ENCODE peak calls at places on chromosomes 11 and 22, in seven cellular contexts. L is EL, B is PC-9, J is BE2C, N is choroid plexus epithelial cell, O is posterior vena cava, S is left cardiac atrium. E is an unnamed sample.

GRCh38 chr22:42364641-42365336 is 67.4 kb downstream of the NFAM1 start:
- DNase-seq in L (peak; percentile 37), O (no peak), J (no peak), S (peak; percentile 47), B (no peak), N (peak; percentile 28), E (no peak)

GRCh38 chr11:94000641-94001040 is 20.5 kb upstream of the HEPHL1 start:
- DNase-seq in L (no peak), J (no peak), O (no peak), B (no peak), S (no peak), N (no peak), E (no peak)

GRCh38 chr11:132122701-132123100 is 752.3 kb downstream of the NTM start:
- DNase-seq in L (no peak), J (no peak), O (no peak), B (no peak), S (no peak), N (no peak), E (no peak)

GRCh38 chr11:97772696-97773095 is 1248.1 kb upstream of the CNTN5 start:
- DNase-seq in S (no peak), N (peak; percentile 58), L (no peak), J (no peak), O (no peak), B (no peak), E (no peak)

GRCh38 chr11:122778148-122778547 is 60.2 kb upstream of the CRTAM start:
- DNase-seq in J (no peak), B (peak; percentile 82), O (no peak), N (no peak), L (peak; percentile 48), S (no peak), E (no peak)

GRCh38 chr22:38196791-38197429 is 4.9 kb upstream of the MAFF start:
- DNase-seq in L (peak; percentile 36), N (no peak), J (no peak), S (peak; percentile 52), B (no peak), O (peak; percentile 88), E (no peak)

GRCh38 chr11:134819026-134819425 is 407.0 kb upstream of the B3GAT1 start:
- DNase-seq in N (no peak), O (no peak), L (no peak), S (no peak), J (no peak), B (peak; percentile 29), E (no peak)

GRCh38 chr11:10395196-10395897 is 59.7 kb upstream of the AMPD3 start:
- DNase-seq in L (no peak), N (no peak), B (no peak), S (no peak), J (no peak), O (no peak), E (no peak)

GRCh38 chr11:87300640-87301381 is 263.1 kb downstream of the TMEM135 start:
- DNase-seq in L (no peak), J (no peak), O (no peak), B (no peak), N (peak; percentile 29), S (no peak), E (no peak)

GRCh38 chr11:60131943-60132342 is 43.5 kb downstream of the MS4A2 start:
- DNase-seq in L (no peak), S (no peak), N (no peak), B (no peak), J (no peak), O (no peak), E (no peak)

GRCh38 chr11:4060182-4060923 is 34.2 kb upstream of the RRM1 start:
- DNase-seq in L (no peak), B (no peak), O (no peak), N (no peak), J (no peak), S (no peak), E (no peak)

GRCh38 chr22:35648066-35649025 is at the start of gene APOL6:
- DNase-seq in J (no peak), N (peak; percentile 90), B (peak; percentile 88), L (peak; percentile 82), S (no peak), O (no peak), E (peak; percentile 71)

GRCh38 chr11:69985654-69986420 is 92.3 kb upstream of the ANO1 start:
- DNase-seq in B (no peak), L (no peak), N (no peak), J (no peak), O (no peak), S (no peak), E (no peak)

GRCh38 chr22:39635719-39636118 is 65.2 kb downstream of the CACNA1I start:
- DNase-seq in S (no peak), B (no peak), L (no peak), O (no peak), J (no peak), N (peak; percentile 14), E (no peak)

GRCh38 chr22:46676479-46676878 is 56.3 kb downstream of the GRAMD4 start:
- DNase-seq in B (no peak), O (no peak), N (no peak), L (no peak), S (no peak), J (no peak), E (no peak)

GRCh38 chr11:35786188-35786587 is 123.6 kb downstream of the TRIM44 start:
- DNase-seq in S (no peak), B (no peak), J (no peak), O (no peak), N (peak; percentile 19), L (no peak), E (no peak)

GRCh38 chr11:12110201-12110713 is at the start of gene MICAL2:
- DNase-seq in N (peak; percentile 87), J (peak; percentile 86), O (peak; percentile 97), B (peak; percentile 71), S (peak; percentile 94), L (peak; percentile 92), E (peak; percentile 86)

GRCh38 chr11:128684582-128685382 is 9.1 kb upstream of the FLI1 start:
- DNase-seq in N (no peak), L (no peak), B (no peak), J (no peak), S (no peak), O (no peak), E (no peak)

GRCh38 chr22:23755711-23756110 is 1.5 kb upstream of the VPREB3 start:
- DNase-seq in J (no peak), S (no peak), N (no peak), B (no peak), L (no peak), O (no peak), E (no peak)

GRCh38 chr11:113087716-113088115 is 126.5 kb downstream of the NCAM1 start:
- DNase-seq in L (no peak), S (no peak), O (no peak), B (no peak), N (no peak), J (no peak), E (no peak)

GRCh38 chr11:20112291-20113146 is 47.8 kb downstream of the DBX1 start:
- DNase-seq in L (peak; percentile 94), N (peak; percentile 98), O (peak; percentile 92), B (peak; percentile 79), S (peak; percentile 86), J (peak; percentile 71), E (no peak)

GRCh38 chr22:17974087-17974486 is 50.3 kb downstream of the MICAL3 start:
- DNase-seq in N (peak; percentile 49), J (no peak), O (no peak), B (peak; percentile 85), S (no peak), L (peak; percentile 29), E (no peak)